ENCODE peak calls at places on chromosomes 5 and 9, in four cellular contexts. H is kidney epithelial cell, O is omental fat pad, M is PC-3. J is an unnamed sample.

GRCh38 chr5:171571663-171572062 is 152.2 kb downstream of the FGF18 start:
- DNase-seq in H (peak; percentile 35), O (no peak), M (peak; percentile 80), J (no peak)

GRCh38 chr9:113998529-113999255 is 79.4 kb downstream of the AMBP start:
- DNase-seq in H (no peak), O (no peak), M (no peak), J (peak; percentile 78)

GRCh38 chr9:132798817-132799790 is 79.0 kb downstream of the AK8 start:
- DNase-seq in H (no peak), O (no peak), M (peak; percentile 19), J (peak; percentile 81)

GRCh38 chr5:178284996-178285395 is 52.4 kb upstream of the PHYKPL start:
- DNase-seq in H (no peak), O (no peak), M (no peak), J (no peak)

GRCh38 chr5:67050635-67051034 is 146.0 kb downstream of the CD180 start:
- DNase-seq in H (no peak), O (no peak), M (no peak), J (no peak)

GRCh38 chr5:68037541-68037940 is 178.0 kb upstream of the PIK3R1 start:
- DNase-seq in H (no peak), O (no peak), M (no peak), J (no peak)

GRCh38 chr5:151509231-151509630 is 61.8 kb downstream of the SLC36A1 start:
- DNase-seq in H (no peak), O (no peak), M (peak; percentile 77), J (no peak)

GRCh38 chr5:126464959-126465358 is 41.8 kb downstream of the GRAMD2B start:
- DNase-seq in H (no peak), O (no peak), M (no peak), J (no peak)

GRCh38 chr9:7567687-7568086 is 231.9 kb downstream of the DMAC1 start:
- DNase-seq in H (no peak), O (no peak), M (no peak), J (no peak)

GRCh38 chr5:178564842-178565550 is 25.2 kb downstream of the COL23A1 start:
- DNase-seq in H (no peak), O (no peak), M (no peak), J (no peak)

GRCh38 chr9:98707158-98708102 is 1.3 kb downstream of the GABBR2 start:
- DNase-seq in H (peak; percentile 10), O (no peak), M (peak; percentile 61), J (no peak)

GRCh38 chr5:87888139-87888538 is 380.5 kb downstream of the TMEM161B start:
- DNase-seq in H (no peak), O (no peak), M (no peak), J (no peak)

GRCh38 chr5:95928724-95929253 is 32.9 kb downstream of the ELL2 start:
- DNase-seq in H (no peak), O (no peak), M (no peak), J (no peak)

GRCh38 chr5:149630337-149630736 is 49.0 kb downstream of the ARHGEF37 start:
- DNase-seq in H (no peak), O (no peak), M (no peak), J (no peak)

GRCh38 chr5:17185776-17186175 is 31.7 kb upstream of the BASP1 start:
- DNase-seq in H (no peak), O (no peak), M (peak; percentile 70), J (no peak)

GRCh38 chr5:131710391-131710790 is 75.4 kb upstream of the RAPGEF6 start:
- DNase-seq in H (no peak), O (no peak), M (no peak), J (no peak)

GRCh38 chr5:71809446-71809845 is 90.4 kb downstream of the CARTPT start:
- DNase-seq in H (no peak), O (no peak), M (no peak), J (no peak)

DNA sequence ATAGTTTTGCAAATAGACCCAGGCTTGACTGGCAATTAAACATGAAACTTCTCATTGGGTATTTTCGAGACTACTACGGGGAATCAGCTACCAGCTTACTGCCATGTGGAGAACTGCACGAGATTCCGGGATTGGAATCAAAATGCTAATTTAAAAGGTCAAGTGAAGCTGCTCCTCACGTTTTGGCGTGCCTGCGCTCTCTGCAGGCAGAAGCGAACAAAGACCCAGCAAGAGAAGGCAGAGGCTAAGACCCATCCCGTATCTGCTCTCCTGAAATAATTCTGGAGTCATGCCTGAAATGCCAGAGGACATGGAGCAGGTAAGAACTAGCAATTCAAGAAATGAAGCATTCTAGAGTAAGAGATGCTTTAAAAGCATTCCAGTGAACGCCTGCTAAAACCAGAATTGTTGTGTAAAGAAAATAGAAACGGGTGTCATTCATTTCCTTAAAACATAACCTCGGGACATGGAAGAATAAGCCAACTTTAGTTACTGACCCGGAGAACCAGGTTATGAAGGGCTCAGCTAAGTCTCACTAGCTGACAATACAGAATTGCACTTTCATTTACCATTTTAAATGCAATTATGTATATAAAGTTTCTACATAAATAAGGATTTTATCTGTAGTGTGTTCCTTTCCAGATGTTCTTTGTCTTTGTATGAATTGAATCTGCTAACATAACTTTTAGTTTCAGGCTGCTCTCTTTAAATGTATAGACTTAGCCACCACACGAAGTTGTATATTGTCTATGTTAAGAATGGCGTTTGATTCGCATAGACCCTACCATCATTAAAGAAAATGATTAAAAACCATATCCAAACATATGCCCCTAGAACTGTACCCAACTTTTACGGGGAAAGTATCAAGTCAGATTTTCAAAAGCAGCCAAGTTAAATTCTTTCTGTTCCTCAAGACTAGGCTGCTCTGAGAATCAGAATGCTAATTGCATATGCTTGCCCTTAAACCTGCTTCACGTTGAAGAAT is 2.0 kb upstream of the MAT2B start:
- DNase-seq in H (peak; percentile 38), O (no peak), M (peak; percentile 68), J (no peak)
- TF ChIP-seq CTCF in H (peak; percentile 38), O (no peak), M (peak; percentile 57), J (peak; percentile 52)

DNA sequence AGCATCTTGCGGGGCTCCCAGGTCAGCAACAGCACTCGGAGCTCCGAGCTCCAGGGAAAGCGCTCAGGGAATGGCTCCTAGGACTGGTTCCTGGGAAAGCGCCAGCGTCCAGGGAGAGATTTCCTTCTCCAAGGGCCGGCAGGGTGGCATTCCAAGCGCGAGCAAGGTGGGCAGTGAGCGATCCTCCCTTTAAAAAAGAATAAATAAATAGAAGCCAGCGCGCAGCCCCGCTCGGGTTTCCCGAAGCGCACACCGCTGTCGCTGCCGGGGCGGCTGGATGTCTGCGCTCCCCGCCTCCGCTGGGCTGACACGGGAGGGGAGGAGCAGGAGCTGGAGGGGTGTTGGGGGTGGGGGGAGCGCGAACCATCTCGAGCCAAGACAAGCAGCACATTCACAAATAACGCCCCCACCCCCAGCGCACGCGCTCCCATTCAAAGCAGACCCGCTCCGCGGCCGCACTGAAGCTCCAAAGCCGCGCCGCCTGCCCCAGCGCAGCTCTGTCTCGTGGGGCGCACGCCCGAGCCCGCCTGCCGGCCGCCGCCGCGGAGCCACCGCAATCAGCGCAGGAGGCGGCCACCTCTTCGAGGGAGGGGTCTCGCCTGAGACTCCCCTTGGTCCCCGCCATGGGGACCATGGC is 327.5 kb downstream of the SH3GL2 start:
- DNase-seq in H (no peak), O (no peak), M (no peak), J (no peak)
- TF ChIP-seq CTCF in H (no peak), O (no peak), M (no peak), J (no peak)

GRCh38 chr5:168467755-168468280 is 18.5 kb upstream of the RARS1 start:
- DNase-seq in H (no peak), O (no peak), M (no peak), J (no peak)

GRCh38 chr5:168471785-168472184 is 14.5 kb upstream of the RARS1 start:
- DNase-seq in H (no peak), O (no peak), M (no peak), J (no peak)

GRCh38 chr5:168477060-168477459 is 9.2 kb upstream of the RARS1 start:
- DNase-seq in H (no peak), O (no peak), M (no peak), J (no peak)

GRCh38 chr5:168468836-168469235 is 17.4 kb upstream of the RARS1 start:
- DNase-seq in H (no peak), O (no peak), M (no peak), J (no peak)

GRCh38 chr5:168472329-168472728 is 13.9 kb upstream of the RARS1 start:
- DNase-seq in H (peak; percentile 86), O (no peak), M (peak; percentile 79), J (no peak)
- TF ChIP-seq CTCF in H (peak; percentile 47), O (no peak), M (peak; percentile 57), J (peak; percentile 53)

GRCh38 chr5:92267830-92268229 is 884.7 kb upstream of the ARRDC3 start:
- DNase-seq in H (no peak), O (no peak), M (no peak), J (no peak)
- TF ChIP-seq CTCF in H (no peak), O (no peak), M (no peak), J (no peak)

GRCh38 chr5:174409971-174410370 is 314.4 kb upstream of the MSX2 start:
- DNase-seq in H (no peak), O (no peak), M (no peak), J (no peak)

GRCh38 chr5:174412374-174412773 is 312.0 kb upstream of the MSX2 start:
- DNase-seq in H (no peak), O (no peak), M (no peak), J (no peak)

GRCh38 chr5:174411513-174411819 is 312.9 kb upstream of the MSX2 start:
- DNase-seq in H (no peak), O (no peak), M (no peak), J (no peak)

GRCh38 chr5:174410716-174411512 is 313.5 kb upstream of the MSX2 start:
- DNase-seq in H (peak; percentile 29), O (no peak), M (no peak), J (no peak)

GRCh38 chr5:174409070-174409469 is 315.3 kb upstream of the MSX2 start:
- DNase-seq in H (no peak), O (no peak), M (peak; percentile 13), J (no peak)
- TF ChIP-seq CTCF in H (peak; percentile 5), O (no peak), M (peak; percentile 48), J (peak; percentile 28)

DNA sequence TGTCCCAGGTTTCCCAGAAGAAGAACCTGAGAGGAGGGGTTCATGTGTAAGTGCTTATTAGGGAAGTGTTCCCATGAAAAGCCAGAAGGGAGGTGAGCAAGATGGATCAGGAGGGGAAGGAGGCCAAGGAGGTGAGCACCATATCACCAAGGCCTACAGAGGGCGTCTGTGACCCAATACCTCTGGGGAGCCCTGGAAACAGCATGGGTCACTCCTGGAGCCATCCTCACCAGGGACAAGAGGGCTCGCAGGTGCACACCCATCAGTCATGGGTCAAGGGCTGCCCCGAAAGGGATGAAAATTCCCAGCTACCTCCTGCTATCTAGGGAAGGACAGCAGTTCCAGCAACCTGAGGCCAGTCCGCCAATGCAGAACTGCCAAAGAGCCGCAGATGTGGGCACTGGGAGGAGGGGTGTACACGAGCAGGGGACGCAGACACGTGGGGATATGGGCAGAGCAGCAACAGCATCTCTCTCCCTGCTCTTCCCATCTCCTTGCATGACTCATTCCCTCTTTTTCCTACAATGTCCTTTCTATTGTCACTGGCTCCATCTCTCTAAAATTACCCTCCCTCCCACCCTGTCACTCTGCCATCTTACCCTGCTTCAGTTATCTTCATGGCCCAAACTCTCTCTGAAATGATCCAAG is 167.6 kb upstream of the FSTL4 start:
- DNase-seq in H (no peak), O (no peak), M (no peak), J (peak; percentile 76)
- TF ChIP-seq CTCF in H (no peak), O (no peak), M (no peak), J (no peak)

J was measured in osteocyte.